ENCODE peak calls at places on chromosomes 13 and 19, in six cellular contexts. Y, N, D, T, B and P are unnamed samples. For H3K9me3, the result is how much of the 10 kb centered on the place peaks cover.

GRCh38 chr13:76552807-76553206 is 333.4 kb downstream of the KCTD12 start:
- DNase-seq in Y (no peak), N (no peak), D (no peak), T (no peak), B (no peak), P (no peak)

GRCh38 chr19:33449799-33450198 is 71.8 kb downstream of the PEPD start:
- DNase-seq in Y (no peak), N (no peak), D (no peak), T (no peak), B (no peak), P (no peak)

GRCh38 chr19:24052811-24053210 is 34.2 kb upstream of the ZNF254 start:
- DNase-seq in Y (no peak), N (no peak), D (no peak), T (no peak), B (no peak), P (no peak)

GRCh38 chr19:46428278-46429141 is at the start of gene PNMA8C:
- DNase-seq in Y (peak), N (peak), D (no peak), T (peak), B (peak), P (no peak)

GRCh38 chr19:15038304-15038703 is 11.0 kb upstream of the CASP14 start:
- DNase-seq in Y (peak), N (no peak), D (no peak), T (no peak), B (no peak), P (peak)

GRCh38 chr13:112849500-112849899 is 119.5 kb upstream of the MCF2L start:
- DNase-seq in Y (no peak), N (no peak), D (no peak), T (no peak), B (peak), P (no peak)

GRCh38 chr13:105506463-105506862 is 1029.0 kb downstream of the EFNB2 start:
- DNase-seq in Y (no peak), N (no peak), D (no peak), T (no peak), B (no peak), P (no peak)

GRCh38 chr19:49142866-49143335 is 12.3 kb downstream of the HRC start:
- DNase-seq in Y (peak), N (peak), D (no peak), T (peak), B (peak), P (peak)

GRCh38 chr13:25292301-25292700 is 5.0 kb upstream of the MTMR6 start:
- DNase-seq in Y (no peak), N (no peak), D (no peak), T (no peak), B (no peak), P (no peak)

DNA sequence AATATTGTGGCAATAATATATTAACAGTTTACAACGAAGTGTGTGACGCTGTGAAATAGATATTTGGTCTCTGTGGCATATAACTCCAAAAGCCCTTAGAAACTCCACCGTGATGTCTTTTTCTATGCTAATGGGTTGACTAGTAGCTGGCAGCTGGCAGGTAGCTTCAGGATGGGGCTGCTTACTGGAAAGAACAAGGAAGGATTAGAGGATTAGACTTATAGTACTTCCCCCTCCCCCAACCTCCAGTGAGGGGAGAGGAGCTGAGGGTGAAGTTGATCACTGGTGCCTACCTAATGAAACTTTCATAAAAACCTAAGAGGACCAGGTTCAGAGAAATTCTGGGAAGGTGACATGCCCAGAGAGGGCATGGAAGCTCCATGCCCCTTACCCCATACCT is 9.8 kb downstream of the ZNF229 start:
- DNase-seq in Y (no peak), N (no peak), D (no peak), T (no peak), B (no peak), P (no peak)
- H3K9me3 ChIP-seq in Y (half or more), N (under half), D (under half), T (half or more), B (under half), P (under half)

GRCh38 chr19:4471400-4472173 is 510 bp upstream of the HDGFL2 start:
- DNase-seq in Y (peak), N (peak), D (peak), T (peak), B (peak), P (peak)
- TF ChIP-seq POLR2A in Y (peak), N (peak), D (peak), T (no peak), B (no peak), P (no peak)

DNA sequence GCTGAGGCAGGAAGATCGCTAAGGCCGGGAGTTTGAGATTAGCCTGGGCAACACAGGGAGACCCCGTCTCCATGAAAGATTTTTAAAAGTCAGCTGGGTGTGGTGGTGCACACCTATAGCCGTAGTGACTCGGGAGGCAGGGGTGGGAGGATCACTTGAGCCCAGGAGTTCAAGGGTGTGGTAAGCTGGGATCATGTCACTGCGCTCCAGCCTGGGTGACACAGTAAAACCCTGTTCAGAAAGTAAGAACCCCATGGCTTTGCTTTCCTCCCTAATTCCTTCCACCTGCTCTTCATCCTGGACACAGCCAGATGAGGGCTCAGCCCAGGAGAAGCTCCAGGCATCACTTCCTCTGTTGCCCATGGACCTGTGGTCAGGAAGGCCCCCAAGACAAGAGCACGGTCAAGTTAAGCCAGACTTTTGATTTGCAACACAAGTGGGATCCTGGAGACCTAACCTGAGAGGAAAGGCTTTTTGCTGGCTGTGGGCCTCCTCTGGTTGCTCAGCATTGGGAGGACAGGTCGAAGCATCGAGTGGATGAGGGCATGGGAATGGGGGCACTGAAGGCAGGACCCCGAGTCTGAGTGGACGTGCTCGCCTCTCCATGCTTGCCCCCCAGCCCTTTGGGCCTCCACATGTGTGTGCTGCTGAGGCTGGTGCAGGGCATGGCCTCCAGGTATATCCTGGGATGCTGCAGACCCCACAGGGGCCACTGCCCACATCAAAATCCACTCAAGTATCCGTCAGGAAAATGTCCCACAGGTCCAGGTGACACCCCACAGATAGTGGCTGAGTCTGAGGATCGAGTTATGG is 25.4 kb downstream of the TUBA3C start:
- DNase-seq in Y (no peak), N (no peak), D (no peak), T (no peak), B (no peak), P (no peak)
- H3K9me3 ChIP-seq in Y (under half), N (under half), D (under half), T (under half), B (under half), P (under half)

GRCh38 chr19:19529783-19530422 is 1.2 kb downstream of the YJEFN3 start:
- DNase-seq in Y (no peak), N (no peak), D (no peak), T (no peak), B (no peak), P (no peak)
- TF ChIP-seq POLR2A in Y (no peak), N (no peak), D (no peak), T (no peak), B (no peak), P (no peak)

GRCh38 chr13:44396295-44396962 is 22.8 kb downstream of the SERP2 start:
- DNase-seq in Y (no peak), N (no peak), D (no peak), T (no peak), B (no peak), P (no peak)
- H3K9me3 ChIP-seq in Y (under half), N (under half), D (under half), T (under half), B (under half), P (under half)

GRCh38 chr13:95754069-95754468 is 77.1 kb downstream of the DNAJC3 start:
- DNase-seq in Y (no peak), N (no peak), D (no peak), T (no peak), B (no peak), P (no peak)
- TF ChIP-seq POLR2A in Y (no peak), N (no peak), D (no peak), T (no peak), B (no peak), P (no peak)

DNA sequence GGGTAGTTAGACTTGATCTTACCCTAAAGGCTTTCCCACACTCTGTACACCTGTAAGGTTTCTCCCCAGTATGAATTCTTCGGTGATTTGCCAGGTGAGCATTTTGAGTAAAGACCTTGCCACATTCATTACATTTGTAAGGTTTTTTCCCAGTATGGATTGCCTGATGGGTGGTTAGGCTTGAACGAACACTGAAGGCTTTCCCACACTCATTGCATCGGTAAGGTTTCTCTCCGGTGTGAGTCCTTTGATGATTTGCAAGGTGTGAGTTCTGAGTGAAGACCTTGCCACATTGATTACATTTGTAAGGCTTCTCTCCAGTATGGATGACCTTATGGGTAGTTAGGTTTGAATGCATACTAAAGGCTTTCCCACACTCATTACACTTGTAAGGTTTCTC is 23.7 kb downstream of the ERVV-2 start:
- DNase-seq in Y (no peak), N (no peak), D (no peak), T (no peak), B (no peak), P (no peak)
- H3K9me3 ChIP-seq in Y (half or more), N (under half), D (under half), T (half or more), B (half or more), P (half or more)

GRCh38 chr19:12723643-12724426 is at the start of gene TNPO2:
- DNase-seq in Y (no peak), N (peak), D (no peak), T (peak), B (peak), P (no peak)

GRCh38 chr19:12720851-12721655 is 2.7 kb downstream of the TNPO2 start:
- DNase-seq in Y (no peak), N (no peak), D (no peak), T (no peak), B (no peak), P (no peak)

GRCh38 chr19:12721656-12722565 is 1.8 kb downstream of the TNPO2 start:
- DNase-seq in Y (peak), N (peak), D (no peak), T (peak), B (peak), P (no peak)

GRCh38 chr19:12723383-12723642 is 419 bp downstream of the TNPO2 start:
- DNase-seq in Y (no peak), N (no peak), D (no peak), T (no peak), B (no peak), P (no peak)

DNA sequence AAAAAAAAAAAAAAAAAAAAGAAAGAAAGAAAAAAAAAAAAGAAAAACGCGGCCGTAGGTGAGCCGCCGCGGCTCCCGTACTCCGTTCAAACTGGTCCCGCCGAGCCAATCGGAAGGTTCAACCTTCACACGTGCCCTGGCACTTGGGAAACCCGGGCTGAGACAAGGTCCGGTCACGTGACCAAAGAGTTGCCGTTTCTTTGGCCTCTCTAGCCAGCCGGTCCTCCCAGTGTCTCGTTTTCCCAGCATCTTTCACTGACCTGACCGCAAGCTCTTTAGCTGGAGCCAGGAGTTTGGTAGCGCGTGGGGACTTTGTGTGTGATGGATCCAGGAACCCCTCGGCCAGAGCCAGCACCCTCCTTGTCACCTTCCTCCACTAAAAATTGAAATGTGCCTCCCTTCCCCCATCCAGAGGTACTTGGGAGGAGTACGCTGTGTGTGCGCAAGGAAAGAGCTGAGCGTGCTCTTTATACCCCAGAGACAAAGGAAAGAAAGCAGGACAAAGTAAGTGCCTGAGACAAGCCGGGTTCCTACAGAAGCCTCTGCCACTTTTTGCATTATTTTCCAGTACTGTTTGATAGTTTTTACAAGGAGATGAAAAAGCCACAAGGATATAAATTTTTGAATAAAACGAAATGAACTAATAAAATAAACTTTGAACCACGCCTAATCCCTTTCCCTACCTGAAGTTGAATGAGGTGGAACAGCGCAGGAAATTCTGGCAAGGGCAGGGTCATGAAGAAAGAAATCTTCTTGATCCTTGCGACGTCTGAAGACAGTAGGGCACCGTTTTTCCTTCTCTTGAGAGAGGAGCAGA is 958 bp downstream of the TNPO2 start:
- DNase-seq in Y (peak), N (peak), D (peak), T (peak), B (peak), P (peak)
- TF ChIP-seq POLR2A in Y (no peak), N (peak), D (peak), T (peak), B (no peak), P (no peak)